ENCODE peak calls at places on chromosomes 4 and X, in nine cellular contexts. P is esophagus squamous epithelium; E is fibroblast of lung; W is CD4-positive, alpha-beta memory T cell; R is thyroid gland; U is pancreas; M is HepG2; G is HCT116; K is left ventricle myocardium inferior. N is an unnamed sample.

GRCh38 chrX:154019061-154019621 is 561 bp downstream of the IRAK1 start:
- DNase-seq in P (no peak), E (no peak), W (peak; percentile 24), R (no peak), U (no peak), M (no peak), G (no peak), K (no peak), N (no peak)

GRCh38 chrX:116726806-116727205 is 264.0 kb upstream of the CT83 start:
- DNase-seq in P (no peak), E (no peak), W (no peak), R (no peak), U (no peak), M (no peak), G (no peak), K (no peak), N (no peak)

GRCh38 chr4:79877511-79877910 is 195.5 kb downstream of the ANTXR2 start:
- DNase-seq in P (no peak), E (no peak), W (no peak), R (no peak), U (no peak), M (no peak), G (no peak), K (no peak), N (no peak)

GRCh38 chrX:118392726-118393125 is 46.8 kb downstream of the WDR44 start:
- DNase-seq in P (no peak), E (peak; percentile 20), W (no peak), R (no peak), U (no peak), M (no peak), G (no peak), K (no peak), N (no peak)

GRCh38 chr4:119116925-119117900 is 18.4 kb upstream of the MYOZ2 start:
- DNase-seq in P (no peak), E (no peak), W (no peak), R (no peak), U (no peak), M (no peak), G (no peak), K (no peak), N (no peak)

GRCh38 chr4:99404595-99405287 is 30.4 kb downstream of the ADH7 start:
- DNase-seq in P (no peak), E (peak; percentile 96), W (no peak), R (no peak), U (no peak), M (no peak), G (peak; percentile 18), K (no peak), N (no peak)

GRCh38 chrX:153517421-153517820 is at the start of gene ATP2B3:
- DNase-seq in P (no peak), E (no peak), W (no peak), R (no peak), U (no peak), M (no peak), G (no peak), K (no peak), N (no peak)

GRCh38 chr4:124753941-124754581 is 41.5 kb upstream of the ANKRD50 start:
- DNase-seq in P (no peak), E (no peak), W (no peak), R (peak; percentile 16), U (peak; percentile 86), M (peak; percentile 6), G (no peak), K (no peak), N (no peak)

GRCh38 chrX:150763810-150764209 is 70.6 kb downstream of the MTMR1 start:
- DNase-seq in P (no peak), E (no peak), W (no peak), R (no peak), U (no peak), M (no peak), G (no peak), K (no peak), N (peak; percentile 79)

GRCh38 chr4:175412161-175412560 is 399.9 kb downstream of the GPM6A start:
- DNase-seq in P (no peak), E (peak; percentile 72), W (no peak), R (no peak), U (no peak), M (no peak), G (no peak), K (no peak), N (no peak)

GRCh38 chr4:10115657-10116624 is 658 bp downstream of the WDR1 start:
- DNase-seq in P (peak; percentile 55), E (peak; percentile 52), W (peak; percentile 77), R (peak; percentile 69), U (peak; percentile 42), M (peak; percentile 58), G (peak; percentile 28), K (no peak), N (no peak)

GRCh38 chr4:10115271-10115656 is 1.3 kb downstream of the WDR1 start:
- DNase-seq in P (no peak), E (peak; percentile 61), W (no peak), R (no peak), U (no peak), M (peak; percentile 82), G (no peak), K (no peak), N (no peak)

GRCh38 chr4:10117424-10118354 is 1.1 kb upstream of the WDR1 start:
- DNase-seq in P (no peak), E (peak; percentile 67), W (peak; percentile 31), R (peak; percentile 95), U (no peak), M (no peak), G (no peak), K (no peak), N (no peak)

GRCh38 chr4:10118355-10119004 is 1.9 kb upstream of the WDR1 start:
- DNase-seq in P (no peak), E (no peak), W (no peak), R (peak; percentile 32), U (no peak), M (no peak), G (no peak), K (no peak), N (no peak)

GRCh38 chr4:10116625-10117423 is at the start of gene WDR1:
- DNase-seq in P (peak; percentile 85), E (peak; percentile 94), W (peak; percentile 87), R (peak; percentile 96), U (peak; percentile 97), M (peak; percentile 89), G (peak; percentile 75), K (peak; percentile 97), N (peak; percentile 98)
- H3K4me1 ChIP-seq in P (peaks cover 36% of the 10 kb centered on the region), E (peaks cover 10% of the 10 kb centered on the region), W (peaks cover 60% of the 10 kb centered on the region), R (peaks cover 48% of the 10 kb centered on the region), U (peaks cover 5% of the 10 kb centered on the region), M (peaks cover 89% of the 10 kb centered on the region), G (peaks cover 24% of the 10 kb centered on the region), K (peaks cover 53% of the 10 kb centered on the region), N (peaks cover 55% of the 10 kb centered on the region)

GRCh38 chr4:25347473-25347872 is 29.6 kb upstream of the ANAPC4 start:
- DNase-seq in P (no peak), E (no peak), W (no peak), R (no peak), U (no peak), M (no peak), G (no peak), K (no peak), N (no peak)
- H3K36me3 ChIP-seq in P (peaks cover 41% of the 10 kb centered on the region), E (no peaks in the 10 kb centered on the region), W (peaks cover 3% of the 10 kb centered on the region), R (no peaks in the 10 kb centered on the region), U (peaks cover 2% of the 10 kb centered on the region), M (no peaks in the 10 kb centered on the region), G (no peaks in the 10 kb centered on the region), K (peaks cover 14% of the 10 kb centered on the region), N (no peaks in the 10 kb centered on the region)

GRCh38 chr4:37891221-37892159 is 606 bp downstream of the TBC1D1 start:
- DNase-seq in P (no peak), E (peak; percentile 15), W (peak; percentile 65), R (peak; percentile 65), U (no peak), M (no peak), G (no peak), K (peak; percentile 37), N (no peak)

GRCh38 chr4:37889849-37890500 is 909 bp upstream of the TBC1D1 start:
- DNase-seq in P (no peak), E (no peak), W (no peak), R (no peak), U (no peak), M (no peak), G (no peak), K (peak; percentile 48), N (no peak)

GRCh38 chr4:37892641-37893040 is 1.8 kb downstream of the TBC1D1 start:
- DNase-seq in P (no peak), E (no peak), W (peak; percentile 37), R (no peak), U (no peak), M (no peak), G (no peak), K (no peak), N (no peak)

GRCh38 chr4:37893164-37893563 is 2.3 kb downstream of the TBC1D1 start:
- DNase-seq in P (no peak), E (no peak), W (no peak), R (no peak), U (no peak), M (no peak), G (no peak), K (no peak), N (no peak)

DNA sequence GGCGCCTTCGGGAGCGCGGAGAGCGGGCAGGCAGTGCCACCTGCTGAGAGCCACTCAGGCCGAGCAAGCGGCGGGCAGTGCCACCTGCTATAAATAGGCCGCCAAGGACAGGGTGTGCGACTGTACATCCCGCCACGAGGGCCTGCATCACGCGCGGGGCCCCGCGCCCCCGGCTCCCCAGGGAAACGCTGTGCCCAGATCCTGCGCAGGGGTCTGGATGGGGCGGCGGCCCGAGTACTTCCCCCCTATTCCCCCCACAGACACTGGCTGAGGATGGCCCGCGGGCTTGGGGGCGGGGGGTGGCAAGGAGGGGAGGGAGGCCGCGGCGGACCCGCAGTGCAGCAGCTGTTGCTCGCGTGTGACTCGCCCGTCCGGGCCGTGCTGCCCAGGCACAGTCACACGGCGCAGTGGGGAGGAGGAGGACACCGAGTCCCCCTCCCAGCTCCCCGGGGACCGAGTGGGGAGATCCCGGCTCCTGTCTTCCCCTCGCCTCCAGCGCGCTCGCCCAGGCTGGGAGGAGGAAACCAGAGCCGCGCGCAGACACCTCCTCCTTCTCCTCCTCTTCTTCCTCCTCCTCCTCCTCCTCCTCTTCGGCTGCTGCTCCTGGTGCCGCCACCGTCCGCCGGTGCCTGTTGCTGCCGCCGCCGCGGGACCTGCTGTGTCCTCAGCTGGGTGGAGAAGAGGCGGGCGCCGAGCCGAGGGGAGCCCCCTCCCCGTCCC is at the start of gene TBC1D1:
- DNase-seq in P (peak; percentile 4), E (no peak), W (peak; percentile 26), R (peak; percentile 86), U (peak; percentile 63), M (no peak), G (no peak), K (peak; percentile 83), N (no peak)
- H3K27ac ChIP-seq in P (peak within 1 kb of the TSS; percentile 92), E (no peak within 1 kb of the TSS), W (peak within 1 kb of the TSS; percentile 61), R (peak within 1 kb of the TSS; percentile 75), U (no peak within 1 kb of the TSS), M (no peak within 1 kb of the TSS), G (peak within 1 kb of the TSS; percentile 52), K (peak within 1 kb of the TSS; percentile 94), N (peak within 1 kb of the TSS; percentile 88)

DNA sequence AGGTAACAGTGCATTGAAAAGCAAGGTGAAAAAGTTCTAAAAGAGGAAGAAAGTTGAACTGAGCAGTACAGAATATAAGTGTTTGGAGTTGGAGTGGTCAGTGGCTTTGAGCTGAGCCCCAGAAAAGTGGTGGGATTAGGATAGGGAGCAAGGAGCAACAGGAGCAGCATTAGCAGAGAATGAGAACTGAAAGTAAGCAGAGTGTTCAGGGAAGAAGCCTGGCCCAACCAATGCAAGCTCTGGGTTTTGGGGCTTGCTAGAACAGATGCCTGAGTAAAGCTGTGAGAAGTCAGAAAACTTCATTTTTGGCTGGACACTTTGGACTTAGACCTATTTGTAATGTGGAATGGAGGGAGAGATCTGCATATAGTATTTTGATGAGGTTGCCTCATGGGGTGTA is 17.8 kb downstream of the JADE1 start:
- DNase-seq in P (no peak), E (no peak), W (no peak), R (no peak), U (no peak), M (no peak), G (no peak), K (no peak), N (no peak)
- H3K4me1 ChIP-seq in P (peaks cover 29% of the 10 kb centered on the region), E (peaks cover 30% of the 10 kb centered on the region), W (peaks cover 47% of the 10 kb centered on the region), R (peaks cover 73% of the 10 kb centered on the region), U (peaks cover 30% of the 10 kb centered on the region), M (peaks cover 50% of the 10 kb centered on the region), G (peaks cover 34% of the 10 kb centered on the region), K (peaks cover 85% of the 10 kb centered on the region), N (peaks cover 60% of the 10 kb centered on the region)

N was measured in vagina.